ENCODE peak calls at places on chromosomes 16 and 17, in four cellular contexts. O is stomach, Y is SK-N-SH, R is sigmoid colon. Q is an unnamed sample.

GRCh38 chr17:65191805-65192740 is 54.9 kb downstream of the RGS9 start:
- DNase-seq in O (no peak), R (no peak), Y (no peak), Q (no peak)

GRCh38 chr17:65824901-65825300 is 263.5 kb upstream of the AXIN2 start:
- DNase-seq in R (no peak), O (no peak), Y (no peak), Q (no peak)

GRCh38 chr17:79273660-79274059 is 199.0 kb downstream of the ENGASE start:
- DNase-seq in O (no peak), R (no peak), Y (no peak), Q (no peak)

GRCh38 chr17:64028874-64029464 is 8.5 kb upstream of the ICAM2 start:
- DNase-seq in R (peak; percentile 73), O (peak; percentile 77), Y (peak; percentile 83), Q (peak; percentile 67)

GRCh38 chr17:7858487-7858832 is 657 bp downstream of the CYB5D1 start:
- DNase-seq in Y (no peak), R (peak; percentile 81), O (no peak), Q (peak; percentile 28)

GRCh38 chr17:79561486-79562116 is 49.2 kb downstream of the RBFOX3 start:
- DNase-seq in R (peak; percentile 58), O (no peak), Y (no peak), Q (no peak)

GRCh38 chr17:59513934-59514841 is 51.2 kb upstream of the DHX40 start:
- DNase-seq in Y (peak; percentile 68), R (peak; percentile 90), O (peak; percentile 82), Q (no peak)

GRCh38 chr17:6643460-6644125 is 2.7 kb downstream of the TXNDC17 start:
- DNase-seq in Y (no peak), R (no peak), O (no peak), Q (no peak)

GRCh38 chr17:57898487-57899311 is 48.9 kb upstream of the MRPS23 start:
- DNase-seq in O (peak; percentile 72), R (peak; percentile 89), Y (peak; percentile 58), Q (peak; percentile 83)

GRCh38 chr17:66335797-66336196 is 33.4 kb downstream of the PRKCA start:
- DNase-seq in R (no peak), O (no peak), Y (no peak), Q (no peak)

GRCh38 chr17:77330602-77331081 is 189.9 kb downstream of the SEC14L1 start:
- DNase-seq in Y (no peak), O (peak; percentile 23), R (peak; percentile 65), Q (peak; percentile 18)

GRCh38 chr16:80680046-80680445 is 124.4 kb downstream of the CDYL2 start:
- DNase-seq in O (no peak), R (no peak), Y (no peak), Q (no peak)

GRCh38 chr16:2719328-2720062 is 529 bp downstream of the PRSS27 start:
- DNase-seq in R (no peak), O (peak; percentile 68), Y (no peak), Q (peak; percentile 73)

GRCh38 chr16:12758031-12758669 is 45.5 kb downstream of the CPPED1 start:
- DNase-seq in O (no peak), R (no peak), Y (peak; percentile 72), Q (no peak)

GRCh38 chr17:22505660-22506059 is 813.3 kb downstream of the KCNJ18 start:
- DNase-seq in Y (no peak), R (no peak), O (no peak), Q (no peak)
- H3K27ac ChIP-seq in Y (no peak overlapping the region), R (no peak overlapping the region), O (no peak overlapping the region), Q (no peak overlapping the region)

GRCh38 chr17:42760652-42761581 is at the start of gene RAMP2:
- DNase-seq in Y (peak; percentile 84), R (peak; percentile 68), O (peak; percentile 39), Q (no peak)
- TF ChIP-seq POLR2AphosphoS5 in Y (no peak), R (no peak), O (no peak), Q (no peak)

DNA sequence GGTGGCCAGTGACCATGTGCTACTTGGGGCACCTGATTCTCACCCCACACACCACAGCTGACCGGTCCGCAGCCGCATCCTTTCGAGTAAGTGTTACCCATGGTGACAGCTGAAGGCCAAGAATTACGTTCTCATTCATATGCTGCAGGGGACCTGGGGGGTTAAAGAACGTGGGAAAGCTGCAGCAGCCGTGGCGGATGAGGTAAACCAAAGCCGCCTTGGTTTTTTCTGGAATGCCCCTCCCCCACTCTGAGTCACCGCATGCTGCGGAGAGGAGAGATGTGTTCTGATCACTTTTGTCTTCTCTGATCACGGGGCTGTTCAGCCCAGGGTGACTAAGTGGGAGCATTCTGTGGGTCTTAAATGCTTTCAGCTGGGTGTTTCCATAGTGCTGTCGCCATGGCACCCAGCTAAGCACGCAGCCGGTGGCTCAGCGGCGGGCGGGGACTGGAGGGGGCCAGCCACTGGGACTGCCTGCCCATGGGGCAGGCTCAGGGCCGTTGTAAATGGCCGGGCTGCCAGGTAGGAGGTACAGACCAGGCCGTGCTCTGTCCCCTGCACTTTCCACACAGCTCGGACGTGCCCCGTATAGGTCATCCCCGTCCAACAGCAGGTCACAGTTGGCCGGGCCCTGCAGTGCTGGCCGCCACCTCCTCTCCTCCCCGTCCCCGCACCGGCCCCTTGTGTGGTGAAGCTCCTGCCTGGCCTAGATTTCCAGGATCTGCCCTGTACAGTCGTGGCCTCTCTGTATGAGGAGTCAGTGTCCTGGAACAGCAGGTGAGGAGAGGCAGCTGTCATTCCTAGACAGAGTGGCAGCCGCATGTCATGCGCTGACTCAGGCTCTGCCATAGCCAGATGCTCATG is 60.0 kb downstream of the BAIAP2 start:
- DNase-seq in Y (peak; percentile 84), R (peak; percentile 94), O (peak; percentile 54), Q (peak; percentile 79)
- H3K27ac ChIP-seq in Y (peak overlapping the region; percentile 99), R (peak overlapping the region; percentile 89), O (peak overlapping the region; percentile 80), Q (peak overlapping the region; percentile 72)

GRCh38 chr16:88264641-88265285 is 118.0 kb upstream of the ZNF469 start:
- DNase-seq in Y (no peak), R (peak; percentile 99), O (peak; percentile 94), Q (peak; percentile 93)
- TF ChIP-seq POLR2AphosphoS5 in Y (no peak), R (peak; percentile 54), O (peak; percentile 62), Q (peak; percentile 70)